ENCODE peak calls at places on chromosome 13, in seven cellular contexts. W, N, A, Y, D, L and U are unnamed samples. For H3K27me3, the result is how much of the 10 kb centered on the place peaks cover.

GRCh38 chr13:114055766-114056165 is 76.7 kb downstream of the RASA3 start:
- DNase-seq in W (no peak), N (no peak), A (no peak), Y (no peak), D (peak), L (no peak), U (no peak)

GRCh38 chr13:49641810-49642291 is 13.5 kb downstream of the ARL11 start:
- DNase-seq in W (no peak), N (no peak), A (no peak), Y (no peak), D (peak), L (peak), U (no peak)

GRCh38 chr13:44180876-44181536 is 192.6 kb upstream of the SERP2 start:
- DNase-seq in W (no peak), N (no peak), A (no peak), Y (no peak), D (no peak), L (no peak), U (no peak)

GRCh38 chr13:53068841-53069520 is 40.4 kb downstream of the OLFM4 start:
- DNase-seq in W (no peak), N (no peak), A (peak), Y (no peak), D (no peak), L (no peak), U (no peak)

GRCh38 chr13:62250501-62251175 is 835.0 kb upstream of the PCDH20 start:
- DNase-seq in W (no peak), N (no peak), A (no peak), Y (peak), D (no peak), L (no peak), U (no peak)

GRCh38 chr13:75621147-75621546 is 15.0 kb upstream of the LMO7 start:
- DNase-seq in W (no peak), N (no peak), A (no peak), Y (no peak), D (no peak), L (peak), U (no peak)

GRCh38 chr13:43258771-43259170 is 235.4 kb downstream of the DNAJC15 start:
- DNase-seq in W (no peak), N (no peak), A (no peak), Y (no peak), D (no peak), L (no peak), U (no peak)

GRCh38 chr13:71514900-71515598 is 352.0 kb downstream of the DACH1 start:
- DNase-seq in W (no peak), N (no peak), A (no peak), Y (no peak), D (no peak), L (no peak), U (no peak)

GRCh38 chr13:94987869-94988268 is 275.5 kb upstream of the SOX21 start:
- DNase-seq in W (no peak), N (no peak), A (no peak), Y (no peak), D (no peak), L (no peak), U (no peak)

GRCh38 chr13:77740931-77741586 is 43.6 kb downstream of the SLAIN1 start:
- DNase-seq in W (no peak), N (no peak), A (no peak), Y (no peak), D (no peak), L (no peak), U (no peak)

DNA sequence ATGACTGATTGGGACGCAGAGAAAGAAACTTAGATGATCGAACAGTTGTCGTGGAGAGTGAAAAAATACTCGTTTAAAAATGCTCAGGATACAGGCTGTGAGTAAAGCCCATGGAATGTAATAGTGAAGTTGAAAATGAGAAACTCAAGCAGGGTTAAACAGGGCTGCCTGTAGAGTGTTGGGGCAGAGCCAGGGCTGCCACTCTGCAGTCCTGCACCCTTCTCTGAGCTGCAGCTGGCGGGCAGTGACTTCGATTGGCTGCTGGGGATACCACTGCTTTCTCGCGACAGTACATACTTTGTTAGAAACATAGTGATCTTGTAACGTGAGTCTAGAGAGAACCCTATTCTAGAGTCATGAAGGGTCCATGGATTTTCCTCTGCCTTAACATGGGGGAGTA is 95.4 kb downstream of the ARHGEF7 start:
- DNase-seq in W (no peak), N (no peak), A (no peak), Y (no peak), D (peak), L (peak), U (peak)
- H3K4me3 ChIP-seq in W (no peak), N (no peak), A (no peak), Y (no peak), D (no peak), L (peak), U (no peak)

GRCh38 chr13:51887441-51887840 is 25.7 kb downstream of the CCDC70 start:
- DNase-seq in W (no peak), N (no peak), A (no peak), Y (no peak), D (no peak), L (no peak), U (no peak)
- H3K27me3 ChIP-seq in W (under half), N (under half), A (under half), Y (under half), D (under half), L (under half), U (under half)

GRCh38 chr13:23558675-23559536 is 11.3 kb upstream of the TNFRSF19 start:
- DNase-seq in W (peak), N (no peak), A (no peak), Y (peak), D (no peak), L (peak), U (no peak)
- H3K4me3 ChIP-seq in W (no peak), N (no peak), A (no peak), Y (no peak), D (no peak), L (peak), U (no peak)

GRCh38 chr13:99982741-99983400 is 1.3 kb downstream of the ZIC2 start:
- DNase-seq in W (no peak), N (no peak), A (no peak), Y (peak), D (no peak), L (no peak), U (no peak)

GRCh38 chr13:99984134-99984462 is 2.5 kb downstream of the ZIC2 start:
- DNase-seq in W (no peak), N (no peak), A (no peak), Y (peak), D (no peak), L (no peak), U (no peak)

GRCh38 chr13:99982021-99982740 is 597 bp downstream of the ZIC2 start:
- DNase-seq in W (no peak), N (no peak), A (no peak), Y (peak), D (peak), L (no peak), U (no peak)

GRCh38 chr13:99984463-99985242 is 3.1 kb downstream of the ZIC2 start:
- DNase-seq in W (no peak), N (no peak), A (peak), Y (no peak), D (no peak), L (no peak), U (no peak)

GRCh38 chr13:99983401-99984133 is 2.0 kb downstream of the ZIC2 start:
- DNase-seq in W (no peak), N (no peak), A (peak), Y (peak), D (no peak), L (no peak), U (no peak)
- H3K27me3 ChIP-seq in W (under half), N (under half), A (under half), Y (half or more), D (half or more), L (under half), U (half or more)